ENCODE peak calls at places on chromosome 3, in five cellular contexts. S is WTC11, C is A549, R is K562, N is GM12878. J is an unnamed sample.

GRCh38 chr3:138771585-138771984 is 63.1 kb downstream of the PIK3CB start:
- DNase-seq in S (no peak), C (no peak), R (no peak), N (no peak), J (no peak)

GRCh38 chr3:23501201-23501824 is 298.2 kb downstream of the UBE2E2 start:
- DNase-seq in S (no peak), C (no peak), R (no peak), N (no peak), J (no peak)

GRCh38 chr3:141710888-141711616 is 27.0 kb upstream of the RNF7 start:
- DNase-seq in S (no peak), C (no peak), R (no peak), N (no peak), J (no peak)

GRCh38 chr3:134651347-134652041 is 672 bp upstream of the KY start:
- DNase-seq in S (no peak), C (no peak), R (no peak), N (no peak), J (no peak)

GRCh38 chr3:182980204-182981037 is at the start of gene DCUN1D1:
- DNase-seq in S (peak; percentile 87), C (peak; percentile 74), R (peak; percentile 94), N (peak; percentile 19), J (peak; percentile 71)

GRCh38 chr3:111850481-111850880 is 8.6 kb upstream of the PHLDB2 start:
- DNase-seq in S (no peak), C (no peak), R (no peak), N (no peak), J (no peak)

GRCh38 chr3:111582114-111582461 is 13.1 kb downstream of the ZBED2 start:
- DNase-seq in S (no peak), C (peak; percentile 84), R (no peak), N (no peak), J (peak; percentile 8)

GRCh38 chr3:129399895-129400357 is 28.5 kb downstream of the EFCAB12 start:
- DNase-seq in S (no peak), C (no peak), R (no peak), N (no peak), J (no peak)

GRCh38 chr3:48598323-48599076 is 3.4 kb upstream of the COL7A1 start:
- DNase-seq in S (no peak), C (peak; percentile 48), R (no peak), N (no peak), J (no peak)

GRCh38 chr3:45551214-45552010 is 43.1 kb upstream of the LIMD1 start:
- DNase-seq in S (no peak), C (no peak), R (peak; percentile 77), N (no peak), J (peak; percentile 13)

GRCh38 chr3:63364495-63364894 is 86.4 kb downstream of the SYNPR start:
- DNase-seq in S (no peak), C (no peak), R (no peak), N (no peak), J (no peak)

GRCh38 chr3:129358177-129359101 is 70.0 kb downstream of the EFCAB12 start:
- DNase-seq in S (no peak), C (no peak), R (no peak), N (no peak), J (no peak)

GRCh38 chr3:141881702-141882101 is 5.3 kb downstream of the ATP1B3 start:
- DNase-seq in S (no peak), C (no peak), R (no peak), N (no peak), J (no peak)

GRCh38 chr3:15052335-15053242 is 12.5 kb downstream of the MRPS25 start:
- DNase-seq in S (no peak), C (no peak), R (peak; percentile 90), N (no peak), J (no peak)

GRCh38 chr3:127684871-127685707 is 12.3 kb downstream of the ABTB1 start:
- DNase-seq in S (peak; percentile 7), C (no peak), R (no peak), N (no peak), J (no peak)

GRCh38 chr3:105827959-105828358 is 40.9 kb downstream of the CBLB start:
- DNase-seq in S (no peak), C (peak; percentile 49), R (peak; percentile 3), N (no peak), J (peak; percentile 21)

GRCh38 chr3:149247025-149247710 is 25.5 kb upstream of the CP start:
- DNase-seq in S (no peak), C (no peak), R (no peak), N (no peak), J (no peak)

GRCh38 chr3:73490453-73491311 is 134.1 kb downstream of the PDZRN3 start:
- DNase-seq in S (peak; percentile 42), C (no peak), R (no peak), N (no peak), J (peak; percentile 49)

GRCh38 chr3:185420762-185421161 is 57.8 kb downstream of the MAP3K13 start:
- DNase-seq in S (no peak), C (no peak), R (no peak), N (peak; percentile 11), J (no peak)

GRCh38 chr3:172103724-172104123 is 64.3 kb downstream of the FNDC3B start:
- DNase-seq in S (no peak), C (no peak), R (no peak), N (no peak), J (no peak)
- TF ChIP-seq ESRRA in S (no peak), C (no peak), R (no peak), N (no peak), J (no peak)

GRCh38 chr3:35043040-35043439 is 596.3 kb upstream of the ARPP21 start:
- DNase-seq in S (no peak), C (no peak), R (no peak), N (no peak), J (no peak)
- TF ChIP-seq ESRRA in S (no peak), C (no peak), R (no peak), N (no peak), J (no peak)

GRCh38 chr3:104145164-104145563 is 1221.5 kb upstream of the ALCAM start:
- DNase-seq in S (no peak), C (no peak), R (no peak), N (no peak), J (no peak)
- TF ChIP-seq ESRRA in S (no peak), C (no peak), R (no peak), N (no peak), J (no peak)

DNA sequence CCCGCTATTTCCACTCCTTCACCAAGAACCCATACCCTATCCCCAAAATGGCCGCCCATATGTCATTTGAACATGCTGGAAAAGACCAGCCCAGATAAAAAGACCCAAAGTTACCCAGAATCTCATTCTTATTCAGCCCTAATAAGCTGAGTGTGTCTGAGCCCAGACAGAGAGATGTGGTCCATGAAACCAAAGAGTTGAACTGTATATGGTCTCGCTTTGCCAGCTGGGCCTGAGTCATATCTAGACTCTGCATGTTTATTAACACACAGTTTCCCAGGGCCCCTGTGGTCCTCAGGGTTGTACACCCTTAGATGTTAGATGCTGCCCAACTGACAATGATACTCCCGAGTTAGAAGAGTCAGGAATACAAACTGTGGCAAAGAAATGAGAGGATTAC is 201.9 kb upstream of the STRIT1 start:
- DNase-seq in S (no peak), C (no peak), R (no peak), N (no peak), J (no peak)
- TF ChIP-seq ESRRA in S (no peak), C (no peak), R (no peak), N (no peak), J (no peak)

DNA sequence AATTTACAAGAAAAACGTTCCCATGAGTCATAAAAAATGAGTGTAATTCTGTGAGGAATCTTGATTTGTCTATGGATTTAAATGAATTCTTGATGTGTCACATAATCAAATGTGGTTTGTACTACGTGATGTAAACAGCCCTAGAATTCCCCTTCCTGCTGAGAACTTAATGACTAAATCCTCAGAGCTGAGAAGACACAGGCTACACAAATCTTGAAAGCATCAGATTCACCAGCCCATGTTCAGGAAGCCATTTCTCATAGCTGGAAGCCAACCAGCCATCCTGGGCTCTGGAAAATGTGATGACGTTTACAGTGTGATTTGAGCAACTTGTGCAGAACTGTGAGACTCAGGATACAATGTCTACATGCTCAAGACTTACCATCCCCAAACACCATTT is 193.7 kb upstream of the MME start:
- DNase-seq in S (no peak), C (no peak), R (no peak), N (no peak), J (no peak)
- TF ChIP-seq ESRRA in S (no peak), C (no peak), R (no peak), N (no peak), J (no peak)

GRCh38 chr3:57007513-57008415 is 52.7 kb upstream of the SPATA12 start:
- DNase-seq in S (no peak), C (peak; percentile 21), R (peak; percentile 38), N (no peak), J (no peak)
- TF ChIP-seq ESRRA in S (no peak), C (no peak), R (no peak), N (no peak), J (no peak)

DNA sequence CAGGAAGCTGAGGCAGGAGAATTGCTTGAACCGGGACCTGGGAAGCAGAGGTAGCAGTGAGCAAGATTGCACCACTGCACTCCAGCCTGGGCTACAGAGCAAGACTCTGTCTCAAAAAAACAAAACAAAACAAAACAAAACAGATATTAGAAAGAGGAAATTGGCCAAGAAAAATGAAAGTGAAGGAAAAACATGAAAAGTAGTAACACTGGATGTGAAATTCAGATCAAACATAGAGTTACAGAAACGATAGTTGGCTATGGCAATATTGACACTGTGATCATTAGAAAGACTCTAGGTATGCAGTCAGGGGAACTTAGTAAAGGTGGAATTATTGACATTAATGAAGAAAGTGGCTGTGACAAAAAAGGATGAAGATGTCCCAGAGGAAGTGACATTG is 13.2 kb upstream of the TIPARP start:
- DNase-seq in S (no peak), C (no peak), R (no peak), N (no peak), J (no peak)
- TF ChIP-seq ESRRA in S (no peak), C (no peak), R (no peak), N (no peak), J (no peak)

DNA sequence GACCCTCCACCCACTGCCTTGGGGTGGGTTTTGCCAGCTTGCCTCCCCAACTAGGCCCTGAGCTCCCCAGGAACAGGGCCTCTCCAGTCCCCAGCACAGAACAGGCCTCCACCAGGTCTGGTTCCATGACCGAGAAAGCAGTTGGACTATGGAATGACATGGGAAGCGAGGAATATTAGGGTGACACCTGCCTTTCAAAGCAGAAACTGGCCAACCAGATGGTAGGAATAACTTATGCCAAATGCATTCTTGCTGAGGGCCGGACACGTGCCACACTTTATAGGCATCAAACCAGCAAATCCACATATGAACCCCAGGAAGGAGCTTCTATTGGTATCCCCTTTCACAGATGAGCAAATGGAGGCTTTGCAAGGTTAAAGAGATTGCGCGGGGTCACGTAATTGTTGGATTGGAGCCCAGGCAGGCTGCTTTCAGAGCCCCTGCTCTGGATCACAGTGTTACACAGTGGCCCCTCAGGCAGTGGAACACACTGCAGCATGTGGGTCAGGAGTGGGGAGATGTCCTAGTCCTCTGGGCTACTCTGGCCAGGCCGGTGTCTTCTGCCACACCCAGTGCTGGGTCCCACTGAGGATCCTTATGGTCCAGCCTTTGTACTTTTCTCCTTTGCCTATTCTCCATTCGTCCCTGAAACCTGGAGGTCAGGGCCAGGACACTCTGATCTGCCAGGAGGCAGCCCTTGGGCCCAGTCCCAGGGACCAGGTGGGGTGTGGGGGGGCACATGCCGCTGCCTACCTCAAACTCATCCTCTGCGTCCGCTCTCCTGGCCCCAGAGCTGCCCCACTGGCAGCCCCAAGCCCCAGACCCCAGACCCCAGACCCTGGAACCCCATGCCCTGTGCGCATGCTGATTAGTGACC is 42.0 kb downstream of the ATP2B2 start:
- DNase-seq in S (no peak), C (no peak), R (no peak), N (no peak), J (no peak)
- TF ChIP-seq ESRRA in S (no peak), C (no peak), R (peak; percentile 85), N (no peak), J (no peak)

J was measured in HepG2.